ENCODE peak calls at places on chromosome 3, in four cellular contexts. M, N, B and Y are unnamed samples.
A peak's percentile ranks its signal among the peaks of the same experiment; 100 is the strongest.

GRCh38 chr3:15327941-15328340 is 4.4 kb downstream of the SH3BP5 start:
- DNase-seq in N (peak; percentile 9), B (no peak), M (no peak), Y (peak; percentile 29)

GRCh38 chr3:22117751-22118346 is 366.8 kb upstream of the ZNF385D start:
- DNase-seq in B (no peak), M (no peak), N (no peak), Y (no peak)

GRCh38 chr3:117788086-117788485 is 1078.5 kb downstream of the TUSC7 start:
- DNase-seq in B (no peak), M (no peak), N (no peak), Y (no peak)

GRCh38 chr3:190892328-190893011 is 30.0 kb upstream of the GMNC start:
- DNase-seq in N (no peak), B (no peak), M (no peak), Y (no peak)

GRCh38 chr3:166013073-166013679 is 176.0 kb upstream of the BCHE start:
- DNase-seq in B (no peak), N (no peak), M (no peak), Y (no peak)

GRCh38 chr3:21654662-21655061 is 96.3 kb downstream of the ZNF385D start:
- DNase-seq in M (no peak), B (no peak), N (no peak), Y (no peak)

GRCh38 chr3:189303584-189303983 is 131.8 kb downstream of the TPRG1 start:
- DNase-seq in M (no peak), N (no peak), B (no peak), Y (no peak)

GRCh38 chr3:123758081-123758564 is 126.0 kb downstream of the MYLK start:
- DNase-seq in M (peak; percentile 8), B (no peak), N (no peak), Y (no peak)

GRCh38 chr3:107367353-107367752 is 9.9 kb upstream of the CCDC54 start:
- DNase-seq in N (no peak), B (no peak), M (no peak), Y (no peak)

GRCh38 chr3:197577366-197578074 is 21.8 kb upstream of the BDH1 start:
- DNase-seq in M (no peak), B (no peak), N (no peak), Y (no peak)

GRCh38 chr3:123584988-123585937 is at the start of gene HACD2:
- DNase-seq in N (peak; percentile 92), B (peak; percentile 92), M (peak; percentile 95), Y (peak; percentile 90)

GRCh38 chr3:188123170-188123920 is 30.6 kb upstream of the LPP start:
- DNase-seq in B (no peak), M (no peak), N (no peak), Y (no peak)

GRCh38 chr3:115503386-115503785 is 119.9 kb upstream of the GAP43 start:
- DNase-seq in B (no peak), M (no peak), N (no peak), Y (no peak)

GRCh38 chr3:188832146-188832545 is 339.6 kb upstream of the TPRG1 start:
- DNase-seq in N (no peak), M (no peak), B (no peak), Y (no peak)

GRCh38 chr3:143783856-143784370 is 64.4 kb downstream of the SLC9A9 start:
- DNase-seq in N (no peak), B (no peak), M (no peak), Y (no peak)

GRCh38 chr3:122974764-122975162 is 52.8 kb downstream of the SEMA5B start:
- DNase-seq in B (no peak), M (no peak), N (no peak), Y (no peak)

GRCh38 chr3:193240436-193240849 is 579 bp upstream of the PLAAT1 start:
- DNase-seq in B (no peak), N (no peak), M (no peak), Y (no peak)

GRCh38 chr3:9976736-9977709 is 9.6 kb downstream of the EMC3 start:
- DNase-seq in B (no peak), M (no peak), N (no peak), Y (no peak)

GRCh38 chr3:17632401-17633100 is 109.9 kb downstream of the TBC1D5 start:
- DNase-seq in N (no peak), M (no peak), B (no peak), Y (no peak)

GRCh38 chr3:107620534-107620933 is 97.8 kb downstream of the BBX start:
- DNase-seq in B (no peak), M (no peak), N (no peak), Y (no peak)